ENCODE peak calls at places on chromosomes 1 and 21, in ten cellular contexts. One of them, this sample, is unnamed.

GRCh38 chr1:172466795-172467407 is 23.0 kb upstream of the PIGC start:
- DNase-seq in GM23248: peak
- DNase-seq in NB4: no peak
- DNase-seq in WTC11: no peak
- DNase-seq in thoracic aorta: no peak
- DNase-seq in uterus: no peak
- DNase-seq in fibroblast of lung: peak
- DNase-seq in GM23338: no peak
- DNase-seq in AG09309: no peak
- DNase-seq in amniotic epithelial cell: no peak
- DNase-seq in this sample: no peak

GRCh38 chr1:214854126-214854875 is 228.2 kb upstream of the KCNK2 start:
- DNase-seq in GM23248: peak
- DNase-seq in NB4: no peak
- DNase-seq in WTC11: no peak
- DNase-seq in thoracic aorta: no peak
- DNase-seq in uterus: no peak
- DNase-seq in fibroblast of lung: peak
- DNase-seq in GM23338: no peak
- DNase-seq in AG09309: no peak
- DNase-seq in amniotic epithelial cell: no peak
- DNase-seq in this sample: no peak

GRCh38 chr1:108512239-108513071 is 47.4 kb upstream of the EEIG2 start:
- DNase-seq in GM23248: peak
- DNase-seq in NB4: peak
- DNase-seq in WTC11: no peak
- DNase-seq in thoracic aorta: no peak
- DNase-seq in uterus: no peak
- DNase-seq in fibroblast of lung: peak
- DNase-seq in GM23338: peak
- DNase-seq in AG09309: no peak
- DNase-seq in amniotic epithelial cell: peak
- DNase-seq in this sample: peak

GRCh38 chr1:159473335-159473734 is 33.8 kb downstream of the OR10J1 start:
- DNase-seq in GM23248: peak
- DNase-seq in NB4: no peak
- DNase-seq in WTC11: no peak
- DNase-seq in thoracic aorta: no peak
- DNase-seq in uterus: no peak
- DNase-seq in fibroblast of lung: peak
- DNase-seq in GM23338: no peak
- DNase-seq in AG09309: no peak
- DNase-seq in amniotic epithelial cell: peak
- DNase-seq in this sample: no peak

GRCh38 chr1:13824626-13825025 is 124.6 kb downstream of the PRDM2 start:
- DNase-seq in GM23248: no peak
- DNase-seq in NB4: no peak
- DNase-seq in WTC11: no peak
- DNase-seq in thoracic aorta: no peak
- DNase-seq in uterus: no peak
- DNase-seq in fibroblast of lung: no peak
- DNase-seq in GM23338: no peak
- DNase-seq in AG09309: no peak
- DNase-seq in amniotic epithelial cell: no peak
- DNase-seq in this sample: no peak

GRCh38 chr1:10514490-10515235 is 39.9 kb downstream of the PEX14 start:
- DNase-seq in GM23248: peak
- DNase-seq in NB4: peak
- DNase-seq in WTC11: no peak
- DNase-seq in thoracic aorta: no peak
- DNase-seq in uterus: no peak
- DNase-seq in fibroblast of lung: peak
- DNase-seq in GM23338: peak
- DNase-seq in AG09309: no peak
- DNase-seq in amniotic epithelial cell: peak
- DNase-seq in this sample: peak

GRCh38 chr1:980137-980571 is 1.7 kb downstream of the PERM1 start:
- DNase-seq in GM23248: no peak
- DNase-seq in NB4: no peak
- DNase-seq in WTC11: no peak
- DNase-seq in thoracic aorta: no peak
- DNase-seq in uterus: no peak
- DNase-seq in fibroblast of lung: no peak
- DNase-seq in GM23338: no peak
- DNase-seq in AG09309: no peak
- DNase-seq in amniotic epithelial cell: no peak
- DNase-seq in this sample: no peak

GRCh38 chr1:91754348-91754747 is 131.6 kb downstream of the TGFBR3 start:
- DNase-seq in GM23248: peak
- DNase-seq in NB4: no peak
- DNase-seq in WTC11: no peak
- DNase-seq in thoracic aorta: no peak
- DNase-seq in uterus: no peak
- DNase-seq in fibroblast of lung: peak
- DNase-seq in GM23338: no peak
- DNase-seq in AG09309: no peak
- DNase-seq in amniotic epithelial cell: peak
- DNase-seq in this sample: no peak

GRCh38 chr1:110336300-110337039 is 2.7 kb upstream of the RBM15 start:
- DNase-seq in GM23248: peak
- DNase-seq in NB4: no peak
- DNase-seq in WTC11: no peak
- DNase-seq in thoracic aorta: no peak
- DNase-seq in uterus: no peak
- DNase-seq in fibroblast of lung: no peak
- DNase-seq in GM23338: no peak
- DNase-seq in AG09309: peak
- DNase-seq in amniotic epithelial cell: no peak
- DNase-seq in this sample: no peak

GRCh38 chr21:35438643-35439404 is 389.7 kb upstream of the RUNX1 start:
- DNase-seq in GM23248: no peak
- DNase-seq in NB4: peak
- DNase-seq in WTC11: no peak
- DNase-seq in thoracic aorta: no peak
- DNase-seq in uterus: no peak
- DNase-seq in fibroblast of lung: peak
- DNase-seq in GM23338: no peak
- DNase-seq in AG09309: no peak
- DNase-seq in amniotic epithelial cell: peak
- DNase-seq in this sample: no peak

GRCh38 chr1:118494998-118495397 is 310.0 kb upstream of the SPAG17 start:
- DNase-seq in GM23248: no peak
- DNase-seq in NB4: no peak
- DNase-seq in WTC11: no peak
- DNase-seq in thoracic aorta: no peak
- DNase-seq in uterus: no peak
- DNase-seq in fibroblast of lung: no peak
- DNase-seq in GM23338: no peak
- DNase-seq in AG09309: no peak
- DNase-seq in amniotic epithelial cell: no peak
- DNase-seq in this sample: no peak

GRCh38 chr21:44714905-44715304 is 3.5 kb upstream of the TSPEAR start:
- DNase-seq in GM23248: no peak
- DNase-seq in NB4: no peak
- DNase-seq in WTC11: peak
- DNase-seq in thoracic aorta: no peak
- DNase-seq in uterus: no peak
- DNase-seq in fibroblast of lung: no peak
- DNase-seq in GM23338: no peak
- DNase-seq in AG09309: no peak
- DNase-seq in amniotic epithelial cell: no peak
- DNase-seq in this sample: peak

GRCh38 chr21:33374080-33374873 is 28.9 kb upstream of the IFNGR2 start:
- DNase-seq in GM23248: peak
- DNase-seq in NB4: peak
- DNase-seq in WTC11: peak
- DNase-seq in thoracic aorta: no peak
- DNase-seq in uterus: no peak
- DNase-seq in fibroblast of lung: peak
- DNase-seq in GM23338: peak
- DNase-seq in AG09309: no peak
- DNase-seq in amniotic epithelial cell: peak
- DNase-seq in this sample: peak

GRCh38 chr1:15573477-15573876 is 11.4 kb downstream of the AGMAT start:
- DNase-seq in GM23248: peak
- DNase-seq in NB4: no peak
- DNase-seq in WTC11: no peak
- DNase-seq in thoracic aorta: no peak
- DNase-seq in uterus: no peak
- DNase-seq in fibroblast of lung: peak
- DNase-seq in GM23338: peak
- DNase-seq in AG09309: no peak
- DNase-seq in amniotic epithelial cell: peak
- DNase-seq in this sample: no peak

This sample was measured in left kidney.